ENCODE peak calls at places on chromosome 14, in eight cellular contexts. C is right atrium auricular region; P is transverse colon; T is CD8-positive, alpha-beta memory T cell; Y is CD8-positive, alpha-beta T cell; G is iPS DF 6.9; Q is heart right ventricle; S is GM23248. N is an unnamed sample.

GRCh38 chr14:99098199-99098598 is 173.8 kb downstream of the BCL11B start:
- DNase-seq in C (no peak), P (no peak), T (no peak), Y (no peak), G (no peak), Q (no peak), S (no peak), N (no peak)

GRCh38 chr14:59273737-59274136 is 85.3 kb downstream of the DAAM1 start:
- DNase-seq in C (no peak), P (no peak), T (no peak), Y (no peak), G (no peak), Q (no peak), S (no peak), N (no peak)

GRCh38 chr14:67580336-67581230 is 19.5 kb downstream of the PIGH start:
- DNase-seq in C (no peak), P (no peak), T (no peak), Y (no peak), G (no peak), Q (no peak), S (no peak), N (no peak)

GRCh38 chr14:103081951-103082350 is 2.1 kb upstream of the LBHD2 start:
- DNase-seq in C (no peak), P (no peak), T (no peak), Y (no peak), G (no peak), Q (no peak), S (no peak), N (no peak)

GRCh38 chr14:75522224-75522764 is at the start of gene BATF:
- DNase-seq in C (no peak), P (peak; percentile 53), T (peak; percentile 76), Y (peak; percentile 73), G (no peak), Q (no peak), S (no peak), N (no peak)

GRCh38 chr14:91378945-91379932 is 38.4 kb downstream of the CCDC88C start:
- DNase-seq in C (no peak), P (peak; percentile 12), T (no peak), Y (no peak), G (no peak), Q (no peak), S (no peak), N (no peak)

GRCh38 chr14:50830044-50830931 is 674 bp downstream of the NIN start:
- DNase-seq in C (peak; percentile 67), P (peak; percentile 52), T (peak; percentile 73), Y (peak; percentile 75), G (no peak), Q (peak; percentile 52), S (peak; percentile 69), N (peak; percentile 53)

GRCh38 chr14:75084513-75084912 is 15.1 kb downstream of the ZC2HC1C start:
- DNase-seq in C (no peak), P (peak; percentile 24), T (no peak), Y (no peak), G (no peak), Q (no peak), S (no peak), N (peak; percentile 29)

GRCh38 chr14:73878436-73878835 is 8.2 kb upstream of the ZNF410 start:
- DNase-seq in C (no peak), P (no peak), T (no peak), Y (no peak), G (no peak), Q (no peak), S (no peak), N (no peak)

GRCh38 chr14:43308411-43308810 is 1198.7 kb downstream of the FSCB start:
- DNase-seq in C (no peak), P (no peak), T (no peak), Y (no peak), G (no peak), Q (no peak), S (no peak), N (peak; percentile 65)

GRCh38 chr14:105067140-105067968 is 2.1 kb upstream of the GPR132 start:
- DNase-seq in C (no peak), P (no peak), T (peak; percentile 42), Y (peak; percentile 56), G (no peak), Q (no peak), S (peak; percentile 67), N (no peak)

GRCh38 chr14:105065280-105066228 is at the start of gene GPR132:
- DNase-seq in C (no peak), P (peak; percentile 76), T (peak; percentile 96), Y (peak; percentile 97), G (no peak), Q (peak; percentile 34), S (no peak), N (no peak)

GRCh38 chr14:105064721-105065143 is 498 bp downstream of the GPR132 start:
- DNase-seq in C (no peak), P (peak; percentile 47), T (no peak), Y (peak; percentile 43), G (no peak), Q (peak; percentile 13), S (peak; percentile 35), N (no peak)

GRCh38 chr14:105067969-105068301 is 2.7 kb upstream of the GPR132 start:
- DNase-seq in C (no peak), P (no peak), T (no peak), Y (no peak), G (no peak), Q (no peak), S (no peak), N (no peak)

DNA sequence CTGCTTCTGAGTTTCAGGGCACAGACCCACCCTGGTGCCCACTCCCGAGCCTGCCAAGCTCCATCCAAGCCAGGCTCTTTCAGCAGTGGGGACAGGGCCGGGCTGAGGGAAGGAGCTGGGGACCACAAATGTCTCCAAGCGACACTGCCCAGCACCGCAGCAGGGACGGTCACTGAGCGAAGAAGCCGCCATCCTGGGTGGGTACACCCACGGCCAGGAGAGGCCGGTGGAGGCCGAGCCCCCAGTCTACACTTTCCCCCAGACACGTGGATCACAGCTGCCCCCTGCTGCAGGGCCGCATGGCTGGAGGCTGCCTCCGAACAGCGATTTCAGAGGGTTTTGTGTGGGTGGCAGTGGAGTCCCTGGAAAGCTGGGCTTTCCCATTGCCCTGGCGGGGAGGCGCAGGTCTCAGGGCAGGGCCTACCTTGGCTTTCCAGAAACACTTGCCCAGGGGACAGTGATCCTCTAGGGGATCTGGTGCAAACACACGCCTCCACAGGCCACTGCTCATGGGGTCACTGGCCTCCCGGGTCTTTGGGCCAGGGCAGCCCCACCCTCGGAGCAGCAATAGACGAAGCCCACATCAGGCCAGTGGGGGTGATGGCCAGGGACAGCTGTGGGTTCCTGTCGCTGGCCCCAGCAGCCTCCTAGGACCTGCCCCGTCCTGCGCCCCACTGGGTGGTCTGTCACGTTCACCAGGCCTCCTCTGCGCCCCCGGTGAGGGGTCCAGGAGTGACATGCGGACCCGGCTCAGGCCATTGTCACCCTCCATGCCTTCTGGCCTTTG is 1.2 kb upstream of the GPR132 start:
- DNase-seq in C (no peak), P (no peak), T (no peak), Y (peak; percentile 32), G (no peak), Q (peak; percentile 4), S (no peak), N (no peak)
- H3K27ac ChIP-seq in C (no peak overlapping the region), P (peak overlapping the region; percentile 78), T (peak overlapping the region; percentile 89), Y (peak overlapping the region; percentile 97), G (no peak overlapping the region), Q (no peak overlapping the region), S (no peak overlapping the region), N (no peak overlapping the region)

DNA sequence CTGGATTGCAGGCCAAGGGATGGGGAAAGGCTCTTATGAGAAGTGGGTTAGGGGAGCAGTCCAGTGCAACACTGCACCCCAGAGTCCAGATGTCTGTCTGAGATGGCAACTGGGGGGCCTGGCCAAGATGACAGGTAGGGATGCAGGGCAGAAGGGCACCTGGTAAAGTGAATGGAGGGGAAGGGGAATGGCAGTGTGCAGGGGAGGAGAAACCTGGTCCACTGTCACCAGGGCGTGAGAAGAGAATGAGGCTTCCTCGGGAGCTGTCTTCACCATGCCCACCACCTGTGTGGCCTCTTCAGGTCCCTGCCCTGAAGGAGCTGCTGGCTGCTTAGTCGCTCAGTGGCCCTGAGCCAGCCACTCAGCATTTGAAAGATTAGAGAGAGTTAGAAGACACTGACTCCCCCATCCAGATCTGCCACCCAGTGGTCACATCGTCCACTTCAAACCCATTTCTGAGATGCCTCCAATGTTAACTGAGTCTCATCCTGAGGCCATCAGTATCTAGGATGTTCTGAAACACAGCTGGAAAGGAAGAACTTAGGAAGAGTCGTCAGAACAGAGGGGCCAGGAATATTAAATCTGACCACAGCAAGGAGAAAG is 57.3 kb downstream of the PLEKHG3 start:
- DNase-seq in C (no peak), P (no peak), T (no peak), Y (no peak), G (no peak), Q (no peak), S (peak; percentile 43), N (no peak)
- H3K4me1 ChIP-seq in C (peaks cover 79% of the 10 kb centered on the region), P (peaks cover 47% of the 10 kb centered on the region), T (peaks cover 61% of the 10 kb centered on the region), Y (peaks cover 5% of the 10 kb centered on the region), G (peaks cover 15% of the 10 kb centered on the region), Q (peaks cover 58% of the 10 kb centered on the region), S (peaks cover 38% of the 10 kb centered on the region), N (peaks cover 49% of the 10 kb centered on the region)

GRCh38 chr14:71006200-71006563 is 98.9 kb downstream of the PCNX1 start:
- DNase-seq in C (no peak), P (no peak), T (no peak), Y (no peak), G (no peak), Q (no peak), S (peak; percentile 30), N (no peak)

GRCh38 chr14:71005076-71005475 is 97.8 kb downstream of the PCNX1 start:
- DNase-seq in C (no peak), P (no peak), T (no peak), Y (no peak), G (no peak), Q (no peak), S (peak; percentile 14), N (no peak)

GRCh38 chr14:71003156-71003555 is 95.9 kb downstream of the PCNX1 start:
- DNase-seq in C (no peak), P (no peak), T (no peak), Y (no peak), G (no peak), Q (no peak), S (no peak), N (no peak)

GRCh38 chr14:71001742-71002141 is 94.5 kb downstream of the PCNX1 start:
- DNase-seq in C (no peak), P (no peak), T (no peak), Y (no peak), G (no peak), Q (no peak), S (no peak), N (no peak)

DNA sequence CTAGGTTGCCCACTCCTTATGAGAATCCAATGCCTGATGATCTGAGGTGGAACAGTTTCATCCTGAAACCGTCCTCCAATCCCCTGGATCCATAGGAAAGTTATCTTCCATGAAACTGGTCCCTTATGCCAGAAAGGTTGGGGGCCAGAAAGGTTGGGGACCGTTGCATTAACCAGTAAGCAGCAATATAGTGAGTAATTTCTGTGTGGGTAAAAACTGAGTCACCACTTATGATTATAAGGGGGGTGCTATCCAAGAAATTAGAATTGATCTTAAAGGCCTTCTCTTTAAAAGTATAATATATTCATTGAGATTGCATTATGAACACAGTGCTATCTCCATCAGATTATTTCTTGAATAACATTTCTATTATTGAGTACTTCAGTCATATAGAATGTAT is 97.2 kb downstream of the PCNX1 start:
- DNase-seq in C (no peak), P (no peak), T (no peak), Y (no peak), G (no peak), Q (no peak), S (peak; percentile 41), N (no peak)
- H3K27ac ChIP-seq in C (no peak overlapping the region), P (no peak overlapping the region), T (no peak overlapping the region), Y (no peak overlapping the region), G (no peak overlapping the region), Q (no peak overlapping the region), S (peak overlapping the region; percentile 29), N (no peak overlapping the region)

GRCh38 chr14:71647086-71647784 is 285.0 kb upstream of the RGS6 start:
- DNase-seq in C (no peak), P (peak; percentile 35), T (no peak), Y (no peak), G (peak; percentile 75), Q (no peak), S (no peak), N (peak; percentile 62)
- H3K4me1 ChIP-seq in C (peaks cover 10% of the 10 kb centered on the region), P (no peaks in the 10 kb centered on the region), T (no peaks in the 10 kb centered on the region), Y (no peaks in the 10 kb centered on the region), G (no peaks in the 10 kb centered on the region), Q (peaks cover 7% of the 10 kb centered on the region), S (peaks cover 26% of the 10 kb centered on the region), N (peaks cover 11% of the 10 kb centered on the region)

N was measured in foreskin keratinocyte.